ENCODE peak calls at places on chromosomes 3 and 15, in nine cellular contexts. E, R, D, N, Z, Y, I, B and H are unnamed samples. For H3K4me1, the result is how much of the 10 kb centered on the place peaks cover.

GRCh38 chr3:184579513-184579912 is 17.9 kb downstream of the EPHB3 start:
- DNase-seq in D (no peak), B (no peak), Z (no peak), Y (no peak), N (no peak), E (no peak), R (no peak), I (no peak), H (no peak)

GRCh38 chr3:114128231-114128630 is 50.6 kb downstream of the DRD3 start:
- DNase-seq in E (no peak), Z (no peak), I (no peak), Y (no peak), D (no peak), B (no peak), R (no peak), N (no peak), H (no peak)

GRCh38 chr15:32104061-32104980 is 74.0 kb downstream of the CHRNA7 start:
- DNase-seq in D (no peak), I (no peak), Z (no peak), N (no peak), Y (no peak), R (no peak), E (no peak), B (no peak), H (no peak)

GRCh38 chr3:111252795-111253194 is 181.2 kb downstream of the NECTIN3 start:
- DNase-seq in R (no peak), Z (no peak), I (peak), E (no peak), N (no peak), B (peak), D (no peak), Y (no peak), H (no peak)

GRCh38 chr3:99941211-99941610 is 123.5 kb downstream of the CMSS1 start:
- DNase-seq in Y (no peak), N (no peak), R (no peak), B (no peak), I (no peak), E (no peak), D (no peak), Z (no peak), H (no peak)

GRCh38 chr15:36958611-36959010 is 141.7 kb downstream of the MEIS2 start:
- DNase-seq in N (no peak), B (no peak), I (no peak), Y (no peak), Z (no peak), E (no peak), R (no peak), D (no peak), H (no peak)

GRCh38 chr3:191358929-191359328 is 28.6 kb upstream of the UTS2B start:
- DNase-seq in R (no peak), D (no peak), N (no peak), Y (no peak), E (no peak), B (no peak), I (no peak), Z (no peak), H (no peak)

GRCh38 chr3:145899229-145899628 is 261.8 kb downstream of the PLOD2 start:
- DNase-seq in R (no peak), E (no peak), B (no peak), Z (no peak), D (no peak), Y (no peak), I (no peak), N (no peak), H (no peak)

GRCh38 chr3:126134219-126134975 is 46.0 kb downstream of the ALDH1L1 start:
- DNase-seq in B (peak), I (peak), R (peak), Z (peak), N (peak), E (peak), D (peak), Y (peak), H (peak)

GRCh38 chr15:76678766-76679165 is 226.4 kb downstream of the SCAPER start:
- DNase-seq in Z (no peak), E (no peak), N (no peak), I (no peak), R (no peak), B (no peak), D (no peak), Y (no peak), H (no peak)

GRCh38 chr15:40873625-40874561 is at the start of gene RHOV:
- DNase-seq in D (peak), I (peak), Z (peak), Y (peak), R (peak), E (peak), N (no peak), B (peak), H (peak)

GRCh38 chr3:195271116-195271858 is at the start of gene XXYLT1:
- DNase-seq in B (peak), E (peak), I (peak), R (peak), Y (peak), Z (peak), N (peak), D (peak), H (peak)

GRCh38 chr15:92306662-92307061 is 87.0 kb upstream of the ST8SIA2 start:
- DNase-seq in D (no peak), B (no peak), E (no peak), I (peak), R (no peak), N (no peak), Z (no peak), Y (no peak), H (no peak)

GRCh38 chr3:30597131-30597768 is 9.2 kb upstream of the TGFBR2 start:
- DNase-seq in E (no peak), B (no peak), Y (no peak), N (no peak), Z (no peak), D (no peak), I (peak), R (no peak), H (no peak)

GRCh38 chr15:39581501-39582285 is 814 bp downstream of the THBS1 start:
- DNase-seq in E (peak), B (peak), R (peak), Z (peak), Y (peak), D (peak), I (peak), N (peak), H (no peak)

GRCh38 chr3:14876942-14877341 is 58.2 kb downstream of the FGD5 start:
- DNase-seq in Y (peak), I (peak), R (no peak), E (peak), B (peak), D (peak), N (peak), Z (peak), H (peak)

GRCh38 chr3:97713634-97714033 is 50.9 kb upstream of the ARL6 start:
- DNase-seq in N (no peak), B (no peak), R (no peak), Z (no peak), Y (no peak), I (no peak), E (no peak), D (no peak), H (peak)

GRCh38 chr3:111238896-111239295 is 167.3 kb downstream of the NECTIN3 start:
- DNase-seq in R (no peak), N (no peak), Y (no peak), D (no peak), B (no peak), Z (no peak), I (no peak), E (no peak), H (no peak)

GRCh38 chr15:41930221-41930866 is 36.5 kb upstream of the SPTBN5 start:
- DNase-seq in B (peak), Z (peak), D (peak), Y (no peak), E (no peak), I (peak), R (peak), N (no peak), H (no peak)

GRCh38 chr3:45946307-45946706 is 3.0 kb downstream of the CXCR6 start:
- DNase-seq in N (no peak), I (no peak), E (no peak), R (no peak), Y (no peak), D (no peak), Z (no peak), B (no peak), H (no peak)

GRCh38 chr3:74523811-74524210 is 90.6 kb downstream of the CNTN3 start:
- DNase-seq in D (no peak), I (no peak), E (no peak), Y (no peak), N (no peak), B (no peak), R (no peak), Z (no peak), H (no peak)

GRCh38 chr3:112304611-112305010 is 10.6 kb upstream of the SLC9C1 start:
- DNase-seq in R (no peak), Z (no peak), N (no peak), B (no peak), D (no peak), I (no peak), E (no peak), Y (no peak), H (no peak)

GRCh38 chr3:126932188-126932931 is 50.6 kb upstream of the PLXNA1 start:
- DNase-seq in I (no peak), N (no peak), Y (no peak), R (no peak), B (no peak), Z (no peak), D (peak), E (no peak), H (no peak)

GRCh38 chr15:29934251-29934650 is 112.0 kb upstream of the TJP1 start:
- DNase-seq in Z (no peak), N (no peak), D (no peak), B (no peak), E (no peak), R (no peak), I (peak), Y (no peak), H (no peak)

GRCh38 chr3:132029182-132029902 is 5.5 kb downstream of the CPNE4 start:
- DNase-seq in B (peak), R (peak), Y (peak), Z (peak), D (peak), N (peak), I (peak), E (peak), H (peak)

GRCh38 chr3:186746008-186746407 is 28.8 kb downstream of the KNG1 start:
- DNase-seq in Y (peak), I (peak), D (peak), N (no peak), R (peak), Z (no peak), E (no peak), B (peak), H (no peak)

GRCh38 chr15:25437751-25438600 is 848 bp downstream of the UBE3A start:
- DNase-seq in Y (peak), E (peak), D (peak), B (peak), R (peak), Z (peak), N (peak), I (peak), H (peak)

GRCh38 chr3:148042663-148043445 is 633.7 kb downstream of the ZIC1 start:
- DNase-seq in N (no peak), R (no peak), Y (no peak), D (no peak), E (no peak), Z (no peak), B (no peak), I (no peak), H (peak)

GRCh38 chr15:45790325-45790943 is 155.6 kb downstream of the SQOR start:
- DNase-seq in D (no peak), Y (peak), I (peak), B (no peak), Z (no peak), E (no peak), N (no peak), R (no peak), H (peak)

GRCh38 chr3:59286791-59287531 is 237.1 kb upstream of the CFAP20DC start:
- DNase-seq in N (no peak), Y (peak), Z (no peak), E (no peak), D (no peak), I (no peak), B (peak), R (no peak), H (no peak)

GRCh38 chr3:77041156-77041696 is 1.3 kb downstream of the ROBO2 start:
- DNase-seq in R (no peak), N (no peak), E (no peak), B (no peak), Z (no peak), Y (no peak), I (no peak), D (no peak), H (no peak)

GRCh38 chr15:41263891-41264351 is 32.9 kb downstream of the CHP1 start:
- DNase-seq in R (no peak), E (no peak), Z (no peak), Y (no peak), I (no peak), D (no peak), B (no peak), N (no peak), H (no peak)

GRCh38 chr3:68943753-68944500 is 11.6 kb upstream of the TAFA4 start:
- DNase-seq in Y (no peak), B (no peak), Z (no peak), N (no peak), I (no peak), R (no peak), D (no peak), E (no peak), H (no peak)

GRCh38 chr3:6605245-6605644 is 255.7 kb upstream of the GRM7 start:
- DNase-seq in Z (no peak), Y (no peak), I (no peak), R (no peak), B (no peak), E (no peak), D (no peak), N (no peak), H (no peak)

GRCh38 chr3:69260216-69260787 is 125.6 kb downstream of the FRMD4B start:
- DNase-seq in N (no peak), D (no peak), Y (no peak), E (no peak), I (no peak), B (no peak), Z (no peak), R (no peak), H (no peak)

GRCh38 chr15:96334705-96335428 is 4.4 kb downstream of the NR2F2 start:
- DNase-seq in R (no peak), Z (peak), D (no peak), I (no peak), B (peak), E (no peak), N (no peak), Y (no peak), H (no peak)
- H3K4me1 ChIP-seq in R (under half), Z (under half), D (under half), I (half or more), B (under half), E (under half), N (under half), Y (under half), H (under half)

DNA sequence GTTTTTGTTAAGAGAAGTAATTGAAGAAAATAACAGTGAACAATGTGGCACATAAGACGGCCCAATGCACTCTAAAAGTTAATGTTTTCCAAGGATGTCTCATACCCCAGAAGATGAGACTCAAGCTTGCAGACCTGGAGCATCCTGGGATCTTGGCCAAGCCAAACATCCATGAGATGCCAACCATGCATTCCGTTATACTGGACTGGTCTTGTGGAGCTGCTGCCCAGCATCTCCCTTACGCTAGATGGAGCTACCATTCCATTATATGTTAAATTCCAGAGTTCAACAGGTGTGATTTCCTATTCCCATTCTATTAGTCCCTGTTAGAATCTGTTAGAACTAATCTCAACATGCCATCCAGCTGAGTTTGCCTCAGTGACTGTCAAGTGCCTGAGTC is 181.8 kb downstream of the PDCD6IP start:
- DNase-seq in Z (no peak), Y (no peak), D (no peak), I (peak), N (no peak), R (no peak), E (no peak), B (no peak), H (no peak)
- TF ChIP-seq CTCF in Z (peak), Y (peak), D (peak), I (peak), N (no peak), R (peak), E (no peak), B (no peak), H (no peak)

DNA sequence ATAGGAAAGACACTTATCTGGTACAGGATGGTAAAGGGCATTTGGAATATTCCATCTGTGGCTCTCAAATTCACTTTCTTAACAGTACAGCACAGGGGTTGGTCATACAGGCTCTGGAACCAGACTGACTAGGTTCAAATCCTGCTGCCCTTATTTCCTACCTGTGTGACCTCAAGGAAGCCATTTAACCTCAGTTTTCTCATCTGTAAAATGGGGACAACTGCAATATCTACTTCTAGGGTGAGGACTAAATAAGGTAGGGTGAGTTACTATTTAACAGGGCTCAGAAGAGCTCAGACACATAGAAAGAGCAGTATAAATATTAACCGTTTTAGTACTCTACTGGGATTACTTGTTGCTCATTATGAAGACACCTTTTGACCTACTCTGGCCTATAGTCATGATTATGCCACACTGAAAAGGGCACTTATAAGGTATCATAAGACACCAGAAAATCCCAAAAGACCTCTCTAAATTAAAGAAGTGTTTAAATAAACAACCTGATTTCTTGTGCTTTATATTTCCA is 6.6 kb downstream of the RFTN1 start:
- DNase-seq in Y (no peak), E (no peak), Z (no peak), R (no peak), I (no peak), N (no peak), D (no peak), B (no peak), H (no peak)
- H3K4me3 ChIP-seq in Y (no peak), E (no peak), Z (no peak), R (no peak), I (no peak), N (no peak), D (no peak), B (no peak), H (no peak)

DNA sequence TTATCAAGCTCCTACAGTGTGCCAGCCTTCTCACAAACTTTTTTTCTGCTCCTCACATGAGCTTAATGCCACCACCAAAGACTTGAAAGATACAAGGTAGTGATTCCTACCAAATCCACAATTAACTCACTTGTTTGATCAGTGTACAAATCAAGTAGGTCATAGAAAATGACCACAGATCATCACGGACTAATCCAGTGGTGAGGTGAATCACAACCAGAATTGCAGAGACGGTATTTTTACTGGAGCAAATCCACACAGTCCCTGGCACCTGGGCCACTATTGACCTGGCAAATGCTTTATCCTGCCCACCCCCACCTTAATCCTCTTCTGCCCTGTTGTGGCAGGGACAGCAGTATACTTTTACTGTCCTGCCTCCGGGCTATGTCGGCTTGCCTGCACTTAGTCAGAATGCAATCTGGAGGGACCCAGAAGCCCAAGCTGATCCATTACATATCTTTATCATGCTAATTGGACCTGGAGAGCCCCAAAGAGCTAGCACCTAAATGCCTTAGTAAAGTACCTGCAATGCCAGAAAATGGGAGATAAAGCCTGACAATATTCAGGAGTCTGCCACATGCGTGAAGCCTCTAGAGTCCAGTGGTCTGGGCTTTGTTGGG is 83.9 kb upstream of the CDV3 start:
- DNase-seq in I (no peak), B (no peak), R (no peak), Z (no peak), Y (no peak), N (no peak), E (no peak), D (no peak), H (peak)
- H3K4me1 ChIP-seq in I (under half), B (under half), R (under half), Z (under half), Y (under half), N (under half), E (under half), D (under half), H (under half)

DNA sequence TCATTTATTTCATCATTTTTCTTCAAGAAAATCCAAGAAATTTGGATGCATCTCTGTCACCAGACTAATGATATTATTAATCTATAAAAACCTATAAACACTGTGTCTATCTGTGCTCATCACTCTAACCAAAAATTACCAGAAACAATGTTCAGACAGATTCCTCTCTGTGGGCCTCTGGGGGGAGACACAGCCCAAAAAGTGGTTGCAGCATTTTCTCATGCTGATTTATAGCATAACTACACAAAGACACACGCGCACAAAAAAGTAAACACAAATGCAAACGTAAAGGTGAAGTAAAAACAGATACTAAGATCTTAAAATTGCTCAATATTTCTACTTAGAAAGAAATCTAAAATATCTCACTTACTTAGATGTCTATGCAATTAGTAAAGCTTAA is 976.0 kb downstream of the GBE1 start:
- DNase-seq in N (no peak), B (no peak), D (no peak), Y (no peak), R (no peak), E (no peak), Z (no peak), I (no peak), H (peak)
- TF ChIP-seq CTCF in N (no peak), B (no peak), D (no peak), Y (no peak), R (no peak), E (no peak), Z (no peak), I (no peak), H (peak)

DNA sequence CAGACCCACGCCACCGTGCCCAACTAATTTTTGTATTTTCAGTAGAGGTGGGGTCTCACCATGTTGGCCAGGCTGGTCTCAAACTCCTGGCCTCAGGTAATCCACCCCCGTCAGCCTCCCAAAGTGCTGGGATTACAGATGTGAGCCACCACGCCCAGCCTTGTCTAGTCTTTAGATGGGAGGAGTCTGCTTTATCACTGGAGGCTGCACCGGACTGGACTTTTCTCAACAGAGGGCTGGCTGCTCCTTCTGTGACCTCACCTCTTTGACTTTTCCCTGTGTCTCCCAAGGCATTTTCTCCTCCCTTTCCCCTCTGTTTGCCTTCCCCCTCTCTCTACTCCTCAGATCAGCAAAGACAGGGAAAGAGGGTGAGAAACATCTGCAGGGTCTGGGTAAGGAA is 28.5 kb downstream of the SLCO2A1 start:
- DNase-seq in Z (no peak), R (no peak), D (no peak), I (no peak), N (no peak), Y (no peak), B (no peak), E (no peak), H (no peak)
- H3K4me3 ChIP-seq in Z (no peak), R (no peak), D (no peak), I (no peak), N (no peak), Y (no peak), B (no peak), E (no peak), H (no peak)

GRCh38 chr3:13215940-13216546 is 142.8 kb upstream of the IQSEC1 start:
- DNase-seq in R (no peak), Y (no peak), N (no peak), I (peak), D (no peak), E (no peak), Z (peak), B (no peak), H (no peak)
- H3K4me1 ChIP-seq in R (under half), Y (under half), N (under half), I (under half), D (under half), E (under half), Z (under half), B (under half), H (under half)

GRCh38 chr15:28881170-28881569 is 4.6 kb upstream of the APBA2 start:
- DNase-seq in Y (no peak), E (no peak), N (no peak), D (no peak), R (no peak), Z (peak), B (no peak), I (peak), H (no peak)
- TF ChIP-seq CTCF in Y (no peak), E (no peak), N (no peak), D (no peak), R (no peak), Z (no peak), B (no peak), I (peak), H (no peak)